ENCODE peak calls at places on chromosomes 16 and 17, in eight cellular contexts. L is effector memory CD4-positive, alpha-beta T cell; Q is mesenchymal stem cell; Y is CD4-positive, alpha-beta memory T cell; K is Peyer's patch; X is tibial artery; T is Caco-2; R is keratinocyte. Z is an unnamed sample. For H3K9me3, the result is how much of the 10 kb centered on the place peaks cover.

GRCh38 chr16:22346463-22346862 is 28.0 kb downstream of the CDR2 start:
- DNase-seq in L (no peak), Q (no peak), Y (no peak), K (no peak), X (no peak), T (no peak), R (no peak), Z (no peak)

GRCh38 chr16:9311303-9311954 is 220.0 kb downstream of the HAPSTR1 start:
- DNase-seq in L (no peak), Q (no peak), Y (no peak), K (peak), X (no peak), T (no peak), R (no peak), Z (no peak)

GRCh38 chr17:60594747-60595146 is 5.2 kb upstream of the PPM1D start:
- DNase-seq in L (no peak), Q (no peak), Y (no peak), K (no peak), X (no peak), T (no peak), R (no peak), Z (no peak)

GRCh38 chr16:3259097-3259496 is 2.7 kb upstream of the MEFV start:
- DNase-seq in L (no peak), Q (no peak), Y (no peak), K (no peak), X (peak), T (no peak), R (no peak), Z (no peak)

GRCh38 chr16:54679531-54679930 is 251.1 kb upstream of the IRX5 start:
- DNase-seq in L (no peak), Q (no peak), Y (no peak), K (no peak), X (no peak), T (no peak), R (no peak), Z (no peak)

GRCh38 chr17:48542956-48543853 is 1.7 kb downstream of the HOXB2 start:
- DNase-seq in L (no peak), Q (peak), Y (peak), K (peak), X (peak), T (peak), R (peak), Z (peak)

GRCh38 chr17:72397687-72398086 is 276.9 kb downstream of the SOX9 start:
- DNase-seq in L (no peak), Q (no peak), Y (no peak), K (no peak), X (no peak), T (no peak), R (no peak), Z (no peak)

GRCh38 chr16:70687172-70687531 is 1.3 kb upstream of the MTSS2 start:
- DNase-seq in L (no peak), Q (no peak), Y (no peak), K (no peak), X (no peak), T (no peak), R (no peak), Z (no peak)

GRCh38 chr17:17315142-17315821 is 12.1 kb downstream of the NT5M start:
- DNase-seq in L (no peak), Q (no peak), Y (no peak), K (no peak), X (no peak), T (no peak), R (no peak), Z (no peak)

GRCh38 chr17:39064374-39064773 is 87.1 kb downstream of the PLXDC1 start:
- DNase-seq in L (no peak), Q (peak), Y (no peak), K (no peak), X (no peak), T (no peak), R (no peak), Z (no peak)

GRCh38 chr17:78774456-78774855 is 7.6 kb downstream of the CYTH1 start:
- DNase-seq in L (no peak), Q (no peak), Y (no peak), K (peak), X (no peak), T (no peak), R (no peak), Z (no peak)

GRCh38 chr16:82038941-82039340 is 3.9 kb downstream of the HSD17B2 start:
- DNase-seq in L (no peak), Q (no peak), Y (no peak), K (no peak), X (no peak), T (no peak), R (no peak), Z (no peak)

GRCh38 chr16:90031186-90031930 is 12.1 kb upstream of the DBNDD1 start:
- DNase-seq in L (no peak), Q (no peak), Y (no peak), K (no peak), X (no peak), T (no peak), R (no peak), Z (no peak)

GRCh38 chr17:77656054-77656453 is 302.4 kb upstream of the TNRC6C start:
- DNase-seq in L (no peak), Q (no peak), Y (no peak), K (peak), X (no peak), T (no peak), R (no peak), Z (no peak)

GRCh38 chr17:55735784-55736405 is 13.2 kb upstream of the TMEM100 start:
- DNase-seq in L (no peak), Q (peak), Y (peak), K (no peak), X (peak), T (peak), R (no peak), Z (no peak)

GRCh38 chr17:2853111-2853721 is 57.0 kb downstream of the RAP1GAP2 start:
- DNase-seq in L (no peak), Q (peak), Y (peak), K (peak), X (peak), T (no peak), R (no peak), Z (peak)

GRCh38 chr16:50340578-50340977 is 28.2 kb downstream of the BRD7 start:
- DNase-seq in L (no peak), Q (no peak), Y (no peak), K (no peak), X (no peak), T (no peak), R (no peak), Z (no peak)

GRCh38 chr17:10447035-10447931 is 22.1 kb downstream of the MYH4 start:
- DNase-seq in L (no peak), Q (no peak), Y (no peak), K (no peak), X (no peak), T (peak), R (no peak), Z (no peak)

GRCh38 chr16:88372522-88372921 is 10.2 kb upstream of the ZNF469 start:
- DNase-seq in L (no peak), Q (no peak), Y (no peak), K (no peak), X (no peak), T (no peak), R (no peak), Z (no peak)

GRCh38 chr17:17700251-17700969 is 19.2 kb downstream of the RAI1 start:
- DNase-seq in L (no peak), Q (no peak), Y (no peak), K (peak), X (no peak), T (no peak), R (no peak), Z (no peak)

GRCh38 chr17:60729854-60730253 is 52.2 kb downstream of the BCAS3 start:
- DNase-seq in L (no peak), Q (no peak), Y (no peak), K (no peak), X (no peak), T (peak), R (no peak), Z (no peak)

GRCh38 chr16:64534180-64534780 is 587.6 kb downstream of the CDH11 start:
- DNase-seq in L (no peak), Q (no peak), Y (no peak), K (no peak), X (no peak), T (no peak), R (no peak), Z (no peak)

GRCh38 chr17:55607736-55608341 is 96.6 kb upstream of the SMIM36 start:
- DNase-seq in L (no peak), Q (peak), Y (no peak), K (no peak), X (peak), T (no peak), R (no peak), Z (no peak)

GRCh38 chr17:61462734-61463067 is 10.5 kb downstream of the TBX4 start:
- DNase-seq in L (no peak), Q (no peak), Y (no peak), K (no peak), X (peak), T (no peak), R (no peak), Z (no peak)

GRCh38 chr17:74514632-74515035 is 16.6 kb downstream of the CD300LB start:
- DNase-seq in L (peak), Q (no peak), Y (no peak), K (no peak), X (peak), T (no peak), R (no peak), Z (no peak)

GRCh38 chr17:40727447-40728231 is 24.1 kb upstream of the KRT24 start:
- DNase-seq in L (no peak), Q (peak), Y (no peak), K (no peak), X (no peak), T (no peak), R (no peak), Z (no peak)

GRCh38 chr17:32976131-32976530 is 15.5 kb upstream of the SPACA3 start:
- DNase-seq in L (no peak), Q (no peak), Y (no peak), K (no peak), X (no peak), T (no peak), R (no peak), Z (no peak)

GRCh38 chr16:70470927-70471341 is 16.5 kb downstream of the FCSK start:
- DNase-seq in L (no peak), Q (peak), Y (no peak), K (peak), X (no peak), T (peak), R (no peak), Z (no peak)

GRCh38 chr16:87463722-87464690 is 28.8 kb downstream of the ZCCHC14 start:
- DNase-seq in L (no peak), Q (peak), Y (no peak), K (no peak), X (peak), T (no peak), R (no peak), Z (no peak)

GRCh38 chr17:35668807-35669206 is 62.6 kb upstream of the RASL10B start:
- DNase-seq in L (no peak), Q (no peak), Y (no peak), K (no peak), X (no peak), T (no peak), R (no peak), Z (no peak)
- H3K9me3 ChIP-seq in L (under half), Q (under half), Y (under half), K (under half), X (under half), T (under half), R (under half), Z (under half)

GRCh38 chr17:22461460-22462145 is 769.3 kb downstream of the KCNJ18 start:
- DNase-seq in L (no peak), Q (no peak), Y (no peak), K (no peak), X (no peak), T (no peak), R (no peak), Z (no peak)

GRCh38 chr17:22460461-22461063 is 768.2 kb downstream of the KCNJ18 start:
- DNase-seq in L (no peak), Q (no peak), Y (no peak), K (no peak), X (no peak), T (no peak), R (no peak), Z (no peak)

GRCh38 chr17:22463110-22463850 is 771.0 kb downstream of the KCNJ18 start:
- DNase-seq in L (no peak), Q (no peak), Y (no peak), K (no peak), X (no peak), T (no peak), R (no peak), Z (no peak)

GRCh38 chr17:22464041-22464440 is 771.7 kb downstream of the KCNJ18 start:
- DNase-seq in L (no peak), Q (no peak), Y (no peak), K (no peak), X (no peak), T (no peak), R (no peak), Z (no peak)

GRCh38 chr17:22462461-22462860 is 770.1 kb downstream of the KCNJ18 start:
- DNase-seq in L (no peak), Q (no peak), Y (no peak), K (no peak), X (no peak), T (no peak), R (no peak), Z (no peak)
- H3K9me3 ChIP-seq in L (under half), Q (under half), Y (under half), K (under half), X (under half), T (under half), R (under half), Z (under half)

DNA sequence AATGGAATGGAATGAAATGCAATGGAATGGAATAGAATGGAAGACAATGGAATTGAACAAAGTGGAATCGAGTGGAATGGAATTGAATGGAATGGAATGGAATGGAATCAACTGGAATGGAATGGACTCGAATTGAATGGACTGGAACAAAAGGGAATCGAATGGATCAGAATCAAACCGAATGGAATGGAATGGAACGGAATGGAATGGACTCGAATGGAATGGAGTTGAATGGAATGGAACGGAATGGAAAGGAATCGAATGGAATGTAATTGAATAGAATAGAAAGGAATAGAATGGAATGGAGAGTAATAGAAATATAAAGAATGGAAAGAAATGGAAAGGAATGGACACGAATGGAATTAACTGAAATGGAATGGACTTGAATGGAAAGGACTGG is 475.2 kb upstream of the WSB1 start:
- DNase-seq in L (no peak), Q (peak), Y (no peak), K (no peak), X (no peak), T (no peak), R (no peak), Z (no peak)
- H3K9me3 ChIP-seq in L (under half), Q (half or more), Y (half or more), K (under half), X (under half), T (under half), R (under half), Z (under half)

DNA sequence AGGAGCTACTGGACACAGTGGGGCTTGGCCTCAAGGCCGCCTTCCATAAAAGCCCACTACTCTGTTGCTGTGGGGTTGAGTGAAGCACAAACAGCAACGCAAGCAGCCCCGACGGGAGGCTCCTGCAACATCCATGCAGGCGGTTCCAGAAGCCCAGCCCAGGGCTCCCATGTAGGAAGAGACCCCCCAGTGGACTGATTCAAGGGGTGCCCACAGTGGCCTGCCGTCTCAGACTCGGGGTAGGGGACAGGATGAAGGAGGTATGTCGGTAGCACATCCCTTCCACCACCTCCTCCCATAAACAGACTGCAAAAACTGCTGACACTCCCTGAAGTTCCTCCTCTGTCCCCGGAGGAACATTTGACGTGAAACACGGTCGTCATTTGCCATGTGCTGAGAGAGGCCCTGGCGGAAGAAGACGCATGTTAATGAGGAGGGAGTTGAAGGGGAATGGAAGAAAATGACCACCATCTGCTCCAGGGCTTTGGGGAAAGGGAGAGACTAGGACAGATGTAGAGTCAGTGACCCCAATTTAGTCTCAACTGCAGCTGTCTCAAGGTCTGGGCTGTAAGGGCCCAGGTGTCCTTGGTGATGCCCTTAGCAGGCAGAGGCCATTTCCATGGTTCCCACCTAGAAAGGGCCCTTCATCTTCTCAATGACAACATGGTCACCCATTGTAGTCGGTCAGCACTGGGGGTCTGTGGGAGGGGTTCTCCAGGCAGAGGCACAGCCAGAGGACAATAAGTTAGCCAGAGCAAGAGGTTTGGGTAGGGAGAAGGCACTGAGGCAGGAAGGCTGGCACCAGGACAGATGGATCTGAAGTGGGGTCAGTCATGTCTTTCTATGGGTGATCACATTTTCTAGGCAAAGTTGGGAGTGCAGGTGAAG is 200.6 kb downstream of the CPPED1 start:
- DNase-seq in L (no peak), Q (no peak), Y (no peak), K (no peak), X (no peak), T (no peak), R (no peak), Z (no peak)
- H3K9me3 ChIP-seq in L (under half), Q (under half), Y (under half), K (under half), X (under half), T (under half), R (under half), Z (under half)

GRCh38 chr16:13611596-13611995 is 308.4 kb upstream of the ERCC4 start:
- DNase-seq in L (no peak), Q (no peak), Y (no peak), K (no peak), X (no peak), T (no peak), R (no peak), Z (no peak)

GRCh38 chr16:13612623-13613022 is 307.3 kb upstream of the ERCC4 start:
- DNase-seq in L (no peak), Q (no peak), Y (no peak), K (no peak), X (no peak), T (no peak), R (no peak), Z (no peak)

GRCh38 chr16:13607289-13607688 is 312.7 kb upstream of the ERCC4 start:
- DNase-seq in L (no peak), Q (no peak), Y (no peak), K (no peak), X (no peak), T (no peak), R (no peak), Z (no peak)

DNA sequence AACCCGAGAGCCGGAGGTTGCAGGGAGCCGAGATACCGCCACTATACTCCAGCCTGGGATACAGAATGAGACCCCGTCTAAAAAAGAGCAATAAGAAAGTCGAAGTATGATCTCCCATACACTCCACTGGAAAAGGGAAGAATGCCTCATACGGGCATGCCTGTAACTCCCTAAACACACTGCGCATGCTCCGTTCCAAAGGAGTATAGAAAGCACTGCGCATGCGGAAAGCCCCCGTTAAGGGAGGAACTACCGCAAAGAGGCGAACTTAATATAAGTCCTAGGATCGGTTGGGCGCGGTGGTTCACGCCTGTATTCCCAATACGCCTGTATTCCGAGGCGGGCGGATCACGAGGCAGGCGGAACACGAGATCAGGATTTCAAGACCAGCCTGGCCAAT is 313.1 kb upstream of the ERCC4 start:
- DNase-seq in L (no peak), Q (no peak), Y (no peak), K (no peak), X (no peak), T (no peak), R (no peak), Z (no peak)
- H3K9me3 ChIP-seq in L (under half), Q (under half), Y (under half), K (under half), X (under half), T (under half), R (under half), Z (under half)

DNA sequence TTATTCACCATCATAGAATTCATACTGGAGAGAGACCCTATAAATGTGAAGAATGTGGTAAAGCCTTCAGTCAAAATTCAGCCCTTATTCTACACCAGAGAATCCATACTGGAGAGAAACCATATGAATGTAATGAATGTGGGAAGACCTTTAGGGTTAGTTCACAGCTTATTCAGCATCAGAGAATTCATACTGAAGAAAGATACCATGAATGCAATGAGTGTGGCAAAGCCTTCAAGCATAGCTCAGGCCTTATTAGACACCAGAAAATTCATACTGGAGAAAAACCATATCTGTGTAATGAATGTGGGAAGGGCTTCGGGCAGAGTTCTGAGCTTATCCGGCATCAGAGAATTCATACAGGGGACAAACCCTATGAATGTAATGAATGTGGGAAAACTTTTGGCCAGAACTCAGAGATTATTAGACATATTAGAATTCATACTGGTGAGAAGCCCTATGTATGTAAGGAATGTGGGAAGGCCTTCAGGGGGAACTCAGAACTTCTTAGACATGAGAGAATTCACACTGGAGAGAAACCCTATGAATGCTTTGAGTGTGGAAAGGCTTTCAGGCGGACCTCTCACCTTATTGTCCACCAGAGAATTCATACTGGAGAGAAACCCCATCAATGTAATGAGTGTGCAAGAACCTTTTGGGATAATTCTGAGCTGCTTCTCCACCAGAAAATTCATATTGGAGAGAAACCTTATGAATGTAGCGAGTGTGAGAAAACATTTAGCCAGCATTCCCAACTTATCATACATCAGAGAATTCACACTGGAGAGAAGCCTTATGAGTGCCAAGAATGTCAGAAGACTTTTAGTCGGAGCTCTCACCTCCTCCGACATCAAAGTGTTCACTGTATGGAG is 14.1 kb downstream of the ZFP3 start:
- DNase-seq in L (no peak), Q (no peak), Y (no peak), K (no peak), X (no peak), T (no peak), R (no peak), Z (no peak)
- H3K9me3 ChIP-seq in L (half or more), Q (half or more), Y (half or more), K (under half), X (under half), T (under half), R (under half), Z (half or more)

GRCh38 chr16:48659940-48660339 is 50.0 kb upstream of the N4BP1 start:
- DNase-seq in L (no peak), Q (no peak), Y (no peak), K (no peak), X (no peak), T (no peak), R (no peak), Z (no peak)
- H3K9me3 ChIP-seq in L (under half), Q (under half), Y (under half), K (under half), X (under half), T (under half), R (under half), Z (under half)